ENCODE peak calls at places on chromosome 5, in ten cellular contexts. Z is OCI-LY7, B is PC-3, Q is neural progenitor cell, X is sigmoid colon, U is astrocyte of the spinal cord, A is PC-9, G is endothelial cell of umbilical vein, N is dorsolateral prefrontal cortex, W is suprapubic skin. M is an unnamed sample.

GRCh38 chr5:102666164-102666951 is 88.7 kb upstream of the PAM start:
- DNase-seq in Z (no peak), B (peak), Q (peak), X (no peak), U (no peak), A (no peak), G (no peak), N (no peak), W (no peak), M (peak)

GRCh38 chr5:67124556-67124955 is 72.0 kb downstream of the CD180 start:
- DNase-seq in Z (no peak), B (no peak), Q (no peak), X (no peak), U (no peak), A (no peak), G (no peak), N (no peak), W (no peak), M (no peak)

GRCh38 chr5:126422994-126423788 is at the start of gene GRAMD2B:
- DNase-seq in Z (no peak), B (peak), Q (peak), X (peak), U (peak), A (peak), G (peak), N (peak), W (peak), M (peak)

GRCh38 chr5:79236970-79237734 is 1.2 kb downstream of the JMY start:
- DNase-seq in Z (peak), B (peak), Q (peak), X (peak), U (peak), A (peak), G (peak), N (no peak), W (peak), M (no peak)

GRCh38 chr5:5409151-5409810 is 13.2 kb upstream of the ICE1 start:
- DNase-seq in Z (peak), B (peak), Q (peak), X (no peak), U (no peak), A (no peak), G (no peak), N (no peak), W (no peak), M (no peak)

GRCh38 chr5:144390133-144390532 is 219.5 kb downstream of the KCTD16 start:
- DNase-seq in Z (no peak), B (peak), Q (peak), X (no peak), U (peak), A (no peak), G (peak), N (no peak), W (no peak), M (no peak)

GRCh38 chr5:150196514-150196913 is 6.7 kb downstream of the SLC6A7 start:
- DNase-seq in Z (no peak), B (no peak), Q (no peak), X (no peak), U (no peak), A (no peak), G (no peak), N (no peak), W (no peak), M (no peak)

GRCh38 chr5:88665750-88666215 is 217.2 kb downstream of the MEF2C start:
- DNase-seq in Z (no peak), B (no peak), Q (peak), X (no peak), U (peak), A (no peak), G (no peak), N (no peak), W (no peak), M (no peak)

GRCh38 chr5:77008413-77008812 is 21.8 kb upstream of the AGGF1 start:
- DNase-seq in Z (no peak), B (no peak), Q (no peak), X (no peak), U (no peak), A (no peak), G (no peak), N (no peak), W (no peak), M (no peak)

GRCh38 chr5:111345731-111346130 is 121.5 kb downstream of the CAMK4 start:
- DNase-seq in Z (no peak), B (no peak), Q (no peak), X (no peak), U (no peak), A (no peak), G (no peak), N (no peak), W (no peak), M (no peak)

GRCh38 chr5:79853676-79854418 is 137.2 kb downstream of the MTX3 start:
- DNase-seq in Z (no peak), B (peak), Q (no peak), X (no peak), U (no peak), A (no peak), G (no peak), N (no peak), W (peak), M (no peak)

GRCh38 chr5:24789631-24790354 is 145.0 kb upstream of the CDH10 start:
- DNase-seq in Z (no peak), B (peak), Q (no peak), X (no peak), U (no peak), A (no peak), G (no peak), N (no peak), W (no peak), M (no peak)

GRCh38 chr5:84091400-84091799 is 293.3 kb downstream of the EDIL3 start:
- DNase-seq in Z (no peak), B (peak), Q (peak), X (no peak), U (no peak), A (no peak), G (no peak), N (no peak), W (no peak), M (peak)

GRCh38 chr5:113215401-113216060 is 219.3 kb downstream of the TSSK1B start:
- DNase-seq in Z (no peak), B (peak), Q (no peak), X (no peak), U (peak), A (no peak), G (no peak), N (no peak), W (no peak), M (no peak)

GRCh38 chr5:143258559-143259253 is 144.8 kb downstream of the NR3C1 start:
- DNase-seq in Z (no peak), B (peak), Q (no peak), X (no peak), U (peak), A (no peak), G (no peak), N (no peak), W (no peak), M (no peak)

GRCh38 chr5:168128556-168128955 is 162.9 kb upstream of the WWC1 start:
- DNase-seq in Z (no peak), B (no peak), Q (no peak), X (no peak), U (no peak), A (no peak), G (no peak), N (no peak), W (no peak), M (no peak)

GRCh38 chr5:131186561-131187256 is 16.0 kb downstream of the LYRM7 start:
- DNase-seq in Z (no peak), B (peak), Q (no peak), X (no peak), U (peak), A (no peak), G (no peak), N (no peak), W (no peak), M (no peak)

GRCh38 chr5:123211084-123211483 is 122.0 kb downstream of the PRDM6 start:
- DNase-seq in Z (no peak), B (no peak), Q (no peak), X (no peak), U (no peak), A (no peak), G (no peak), N (no peak), W (no peak), M (no peak)

GRCh38 chr5:5418764-5419163 is 3.7 kb upstream of the ICE1 start:
- DNase-seq in Z (peak), B (no peak), Q (no peak), X (no peak), U (no peak), A (no peak), G (no peak), N (no peak), W (no peak), M (no peak)

GRCh38 chr5:160262665-160263064 is 33.4 kb downstream of the FABP6 start:
- DNase-seq in Z (peak), B (no peak), Q (peak), X (no peak), U (no peak), A (no peak), G (peak), N (peak), W (no peak), M (no peak)

GRCh38 chr5:67681703-67682102 is 485.1 kb upstream of the CD180 start:
- DNase-seq in Z (no peak), B (no peak), Q (no peak), X (no peak), U (no peak), A (no peak), G (no peak), N (no peak), W (no peak), M (no peak)

GRCh38 chr5:123089572-123089970 is 530 bp downstream of the PRDM6 start:
- DNase-seq in Z (no peak), B (no peak), Q (peak), X (peak), U (peak), A (no peak), G (peak), N (no peak), W (no peak), M (no peak)

GRCh38 chr5:74288448-74289109 is 351.9 kb downstream of the ENC1 start:
- DNase-seq in Z (no peak), B (no peak), Q (no peak), X (peak), U (peak), A (no peak), G (no peak), N (no peak), W (no peak), M (no peak)

GRCh38 chr5:128154943-128155342 is 71.4 kb downstream of the SLC12A2 start:
- DNase-seq in Z (no peak), B (no peak), Q (no peak), X (peak), U (no peak), A (no peak), G (no peak), N (no peak), W (no peak), M (no peak)

GRCh38 chr5:111984044-111984443 is 227.1 kb upstream of the NREP start:
- DNase-seq in Z (no peak), B (peak), Q (no peak), X (no peak), U (peak), A (no peak), G (no peak), N (no peak), W (no peak), M (no peak)

GRCh38 chr5:132895719-132896305 is 22.3 kb downstream of the LEAP2 start:
- DNase-seq in Z (no peak), B (no peak), Q (no peak), X (no peak), U (no peak), A (no peak), G (no peak), N (no peak), W (no peak), M (no peak)

GRCh38 chr5:167049043-167049663 is 1242.3 kb upstream of the WWC1 start:
- DNase-seq in Z (peak), B (peak), Q (peak), X (no peak), U (peak), A (peak), G (peak), N (no peak), W (no peak), M (peak)

GRCh38 chr5:64165500-64166200 is at the start of gene RNF180:
- DNase-seq in Z (no peak), B (peak), Q (peak), X (peak), U (peak), A (no peak), G (peak), N (peak), W (peak), M (no peak)

GRCh38 chr5:109558952-109559351 is 130.8 kb upstream of the MAN2A1 start:
- DNase-seq in Z (no peak), B (no peak), Q (no peak), X (no peak), U (peak), A (no peak), G (no peak), N (no peak), W (no peak), M (no peak)

GRCh38 chr5:83360573-83360972 is 111.0 kb upstream of the VCAN start:
- DNase-seq in Z (no peak), B (no peak), Q (no peak), X (no peak), U (no peak), A (no peak), G (no peak), N (no peak), W (no peak), M (no peak)

GRCh38 chr5:124963236-124963929 is 216.9 kb upstream of the ZNF608 start:
- DNase-seq in Z (no peak), B (peak), Q (peak), X (no peak), U (peak), A (no peak), G (no peak), N (no peak), W (no peak), M (no peak)

GRCh38 chr5:150122158-150122510 is 33.5 kb downstream of the PDGFRB start:
- DNase-seq in Z (peak), B (peak), Q (peak), X (no peak), U (no peak), A (peak), G (no peak), N (no peak), W (no peak), M (no peak)

GRCh38 chr5:96537386-96537785 is 104.3 kb upstream of the PCSK1 start:
- DNase-seq in Z (no peak), B (peak), Q (no peak), X (no peak), U (peak), A (no peak), G (peak), N (no peak), W (no peak), M (no peak)

GRCh38 chr5:157506066-157506590 is 46.1 kb downstream of the NIPAL4 start:
- DNase-seq in Z (no peak), B (no peak), Q (no peak), X (no peak), U (peak), A (no peak), G (no peak), N (no peak), W (no peak), M (no peak)

GRCh38 chr5:157510682-157511081 is 50.7 kb downstream of the NIPAL4 start:
- DNase-seq in Z (no peak), B (no peak), Q (no peak), X (no peak), U (no peak), A (no peak), G (no peak), N (no peak), W (no peak), M (no peak)

GRCh38 chr5:157509587-157509986 is 49.6 kb downstream of the NIPAL4 start:
- DNase-seq in Z (no peak), B (no peak), Q (no peak), X (no peak), U (no peak), A (no peak), G (no peak), N (no peak), W (no peak), M (no peak)

GRCh38 chr5:157505496-157505895 is 45.5 kb downstream of the NIPAL4 start:
- DNase-seq in Z (no peak), B (no peak), Q (no peak), X (peak), U (no peak), A (no peak), G (no peak), N (no peak), W (no peak), M (no peak)

DNA sequence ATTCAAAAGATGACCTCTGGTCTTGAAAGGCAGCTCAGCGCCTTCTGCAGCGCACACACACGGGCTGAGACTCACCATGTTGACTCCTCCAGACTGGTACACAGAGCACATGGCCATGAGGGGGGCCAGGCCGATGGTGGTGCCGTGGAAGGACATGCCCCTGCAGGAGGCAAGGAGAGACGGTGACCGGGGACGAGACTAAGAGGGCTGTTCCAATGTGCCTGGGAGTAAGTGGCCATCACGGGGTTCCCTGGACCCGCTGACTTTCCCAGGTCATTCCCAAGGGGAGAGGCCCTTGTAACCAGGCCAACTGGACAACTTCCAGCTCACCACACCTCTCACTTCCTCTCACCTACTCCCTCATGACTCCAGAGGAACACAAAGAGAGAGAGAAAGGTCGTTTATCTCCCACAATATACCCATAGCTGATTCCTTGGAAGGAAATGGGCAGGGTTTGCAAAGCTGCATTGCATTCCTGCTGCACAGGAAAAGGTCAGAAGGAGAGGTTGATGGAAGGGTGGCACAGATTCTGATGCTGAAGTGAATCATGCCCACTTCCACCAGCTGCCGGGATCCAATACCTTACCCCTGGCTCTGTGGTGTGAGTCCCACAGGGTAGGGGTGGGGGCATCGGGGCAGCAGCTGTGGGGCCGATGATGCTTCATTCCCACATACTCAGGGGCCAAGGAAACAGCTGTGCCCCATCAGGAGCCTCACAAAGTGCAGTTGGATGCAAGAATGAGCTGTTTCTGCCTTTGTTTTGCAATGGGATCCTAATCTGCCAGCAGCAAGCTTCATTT is 47.2 kb downstream of the NIPAL4 start:
- DNase-seq in Z (no peak), B (peak), Q (no peak), X (no peak), U (peak), A (peak), G (peak), N (no peak), W (no peak), M (no peak)
- TF ChIP-seq CTCF in Z (no peak), B (no peak), Q (no peak), X (no peak), U (no peak), A (no peak), G (no peak), N (no peak), W (no peak), M (no peak)

DNA sequence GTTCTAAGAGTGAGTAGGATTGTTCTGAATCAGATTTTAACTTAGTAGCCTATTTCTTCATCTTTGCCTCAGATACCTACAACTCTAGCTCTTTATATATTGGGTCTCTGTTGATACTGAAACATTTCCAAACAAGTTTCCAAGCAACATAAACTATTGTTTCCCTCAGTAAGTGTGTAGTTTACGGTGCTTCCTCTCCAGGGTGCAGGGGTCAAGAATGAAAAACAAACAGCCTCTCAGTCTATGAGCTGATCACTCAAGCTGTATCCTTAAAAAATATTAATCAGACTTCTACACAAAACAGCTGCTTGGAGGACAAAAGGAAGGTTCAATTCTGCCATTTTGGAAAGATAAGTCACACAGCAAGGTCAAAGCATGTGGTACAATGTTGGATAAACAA is 75.0 kb downstream of the ADAMTS12 start:
- DNase-seq in Z (no peak), B (peak), Q (no peak), X (no peak), U (peak), A (no peak), G (peak), N (no peak), W (no peak), M (no peak)
- H3K4me3 ChIP-seq in Z (no peak), B (no peak), Q (no peak), X (no peak), U (no peak), A (no peak), G (no peak), N (no peak), W (no peak), M (no peak)

DNA sequence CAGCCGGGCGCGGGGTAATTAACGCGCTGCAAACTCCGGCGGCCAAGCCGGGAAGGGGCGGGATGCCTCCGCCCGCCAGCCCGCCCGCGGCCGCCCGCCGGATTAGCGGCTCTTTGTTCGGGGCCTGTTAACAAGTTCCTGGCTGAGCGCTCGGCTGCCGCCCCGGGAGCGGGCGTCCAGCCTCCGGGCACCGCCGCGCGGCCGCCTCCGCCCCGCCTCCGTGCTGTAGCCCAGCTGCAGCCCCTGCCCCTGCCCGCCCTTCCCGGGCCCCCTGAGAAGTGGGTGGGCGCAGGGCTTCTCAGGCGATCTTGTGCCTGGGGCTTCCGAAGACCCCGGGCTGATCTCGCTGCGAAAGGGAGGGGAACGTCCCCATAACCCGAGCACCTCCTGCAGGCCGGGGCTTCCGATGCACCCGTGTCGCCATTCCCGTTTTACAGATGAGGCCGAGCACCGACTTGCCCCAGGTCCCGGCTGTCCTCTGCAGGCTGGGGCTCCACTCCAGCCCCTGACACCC is 7.6 kb downstream of the UNC5A start:
- DNase-seq in Z (no peak), B (peak), Q (peak), X (no peak), U (no peak), A (peak), G (peak), N (no peak), W (no peak), M (no peak)
- TF ChIP-seq CTCF in Z (peak), B (peak), Q (peak), X (no peak), U (peak), A (peak), G (peak), N (no peak), W (no peak), M (peak)

DNA sequence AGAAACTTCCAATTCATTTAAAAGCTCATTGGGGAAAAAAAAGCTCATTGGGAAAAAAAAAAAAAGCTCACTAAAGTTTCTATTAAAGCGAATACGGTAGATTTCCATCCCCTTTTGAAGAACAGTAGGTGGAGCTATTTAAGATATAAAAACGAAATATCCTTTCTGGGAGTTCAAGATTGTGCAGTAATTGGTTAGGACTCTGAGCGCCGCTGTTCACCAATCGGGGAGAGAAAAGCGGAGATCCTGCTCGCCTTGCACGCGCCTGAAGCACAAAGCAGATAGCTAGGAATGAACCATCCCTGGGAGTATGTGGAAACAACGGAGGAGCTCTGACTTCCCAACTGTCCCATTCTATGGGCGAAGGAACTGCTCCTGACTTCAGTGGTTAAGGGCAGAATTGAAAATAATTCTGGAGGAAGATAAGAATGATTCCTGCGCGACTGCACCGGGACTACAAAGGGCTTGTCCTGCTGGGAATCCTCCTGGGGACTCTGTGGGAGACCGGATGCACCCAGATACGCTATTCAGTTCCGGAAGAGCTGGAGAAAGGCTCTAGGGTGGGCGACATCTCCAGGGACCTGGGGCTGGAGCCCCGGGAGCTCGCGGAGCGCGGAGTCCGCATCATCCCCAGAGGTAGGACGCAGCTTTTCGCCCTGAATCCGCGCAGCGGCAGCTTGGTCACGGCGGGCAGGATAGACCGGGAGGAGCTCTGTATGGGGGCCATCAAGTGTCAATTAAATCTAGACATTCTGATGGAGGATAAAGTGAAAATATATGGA is at the start of gene PCDHGA12:
- DNase-seq in Z (peak), B (no peak), Q (no peak), X (no peak), U (peak), A (peak), G (peak), N (no peak), W (no peak), M (peak)
- H3K4me3 ChIP-seq in Z (no peak), B (no peak), Q (no peak), X (peak), U (peak), A (no peak), G (peak), N (peak), W (peak), M (peak)

M was measured in LNCaP clone FGC.